ENCODE peak calls at places on chromosomes 16 and 17, in five cellular contexts. One of them, this sample, is unnamed.

GRCh38 chr16:2482181-2483107 is 7.5 kb downstream of the TBC1D24 start:
- DNase-seq in GM23338: no peak
- DNase-seq in stomach: no peak
- DNase-seq in breast epithelium: peak
- DNase-seq in spleen: no peak
- DNase-seq in this sample: no peak

GRCh38 chr17:32546031-32546444 is 59.2 kb downstream of the CDK5R1 start:
- DNase-seq in GM23338: peak
- DNase-seq in stomach: no peak
- DNase-seq in breast epithelium: no peak
- DNase-seq in spleen: no peak
- DNase-seq in this sample: no peak

GRCh38 chr16:68069511-68070248 is 15.5 kb upstream of the NFATC3 start:
- DNase-seq in GM23338: no peak
- DNase-seq in stomach: no peak
- DNase-seq in breast epithelium: no peak
- DNase-seq in spleen: no peak
- DNase-seq in this sample: no peak

GRCh38 chr16:86975445-86975844 is 341.7 kb downstream of the C16orf95 start:
- DNase-seq in GM23338: peak
- DNase-seq in stomach: no peak
- DNase-seq in breast epithelium: no peak
- DNase-seq in spleen: no peak
- DNase-seq in this sample: no peak

GRCh38 chr17:81254955-81255717 is 16.0 kb downstream of the NDUFAF8 start:
- DNase-seq in GM23338: peak
- DNase-seq in stomach: peak
- DNase-seq in breast epithelium: peak
- DNase-seq in spleen: peak
- DNase-seq in this sample: peak

GRCh38 chr16:81394416-81394815 is 50.2 kb upstream of the CMIP start:
- DNase-seq in GM23338: no peak
- DNase-seq in stomach: no peak
- DNase-seq in breast epithelium: no peak
- DNase-seq in spleen: no peak
- DNase-seq in this sample: no peak

GRCh38 chr16:29992371-29992967 is 2.9 kb downstream of the HIRIP3 start:
- DNase-seq in GM23338: no peak
- DNase-seq in stomach: no peak
- DNase-seq in breast epithelium: no peak
- DNase-seq in spleen: no peak
- DNase-seq in this sample: no peak

GRCh38 chr17:80352991-80353665 is 61.8 kb upstream of the ENDOV start:
- DNase-seq in GM23338: no peak
- DNase-seq in stomach: no peak
- DNase-seq in breast epithelium: peak
- DNase-seq in spleen: peak
- DNase-seq in this sample: no peak

GRCh38 chr16:27245276-27246231 is 23.0 kb downstream of the NSMCE1 start:
- DNase-seq in GM23338: no peak
- DNase-seq in stomach: no peak
- DNase-seq in breast epithelium: no peak
- DNase-seq in spleen: no peak
- DNase-seq in this sample: no peak

GRCh38 chr17:66578781-66579489 is 256.0 kb upstream of the CACNG5 start:
- DNase-seq in GM23338: no peak
- DNase-seq in stomach: no peak
- DNase-seq in breast epithelium: no peak
- DNase-seq in spleen: no peak
- DNase-seq in this sample: no peak

GRCh38 chr17:63529711-63530556 is 6.8 kb downstream of the KCNH6 start:
- DNase-seq in GM23338: no peak
- DNase-seq in stomach: no peak
- DNase-seq in breast epithelium: no peak
- DNase-seq in spleen: no peak
- DNase-seq in this sample: no peak

GRCh38 chr16:53925011-53925410 is 221.1 kb downstream of the FTO start:
- DNase-seq in GM23338: no peak
- DNase-seq in stomach: no peak
- DNase-seq in breast epithelium: no peak
- DNase-seq in spleen: no peak
- DNase-seq in this sample: peak

GRCh38 chr17:38727661-38728220 is 2.4 kb upstream of the CISD3 start:
- DNase-seq in GM23338: no peak
- DNase-seq in stomach: no peak
- DNase-seq in breast epithelium: no peak
- DNase-seq in spleen: no peak
- DNase-seq in this sample: no peak

DNA sequence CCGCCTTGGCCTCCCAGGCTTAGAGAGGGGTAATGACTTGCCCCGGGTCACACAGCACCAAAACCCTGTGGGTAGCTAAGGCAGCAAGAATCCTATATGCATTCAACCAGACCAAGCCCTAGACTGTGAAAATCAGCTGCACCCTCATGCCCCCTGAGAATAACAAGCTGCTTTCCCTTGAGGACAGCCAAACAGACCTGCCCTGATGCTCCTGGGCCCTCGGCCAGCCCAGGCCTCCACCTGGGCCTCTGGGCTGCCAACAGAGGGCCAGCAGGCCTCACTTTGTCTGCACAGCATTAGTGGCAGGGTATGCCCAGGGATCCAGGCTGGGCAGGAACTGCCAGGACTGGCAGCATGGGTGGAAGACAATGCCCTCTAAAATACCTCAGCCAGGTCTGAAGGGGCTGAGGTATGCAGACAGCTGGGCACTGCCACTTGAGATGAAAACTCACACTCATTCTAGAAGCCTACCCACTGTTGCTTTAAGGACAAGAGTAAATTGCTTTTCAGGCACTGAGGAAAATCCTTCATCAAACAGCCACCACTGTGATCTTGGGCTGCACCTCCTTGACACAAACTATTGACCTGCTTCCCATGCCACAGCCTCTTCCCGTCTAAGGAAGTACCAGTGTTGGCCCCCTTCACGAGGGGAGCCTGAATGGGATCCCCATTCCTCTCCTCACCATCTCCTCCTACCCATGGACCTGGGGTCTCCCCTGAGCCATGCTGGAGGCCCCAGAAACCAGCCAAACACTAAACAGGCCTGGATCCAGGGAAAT is 8.8 kb downstream of the ST3GAL2 start:
- DNase-seq in GM23338: no peak
- DNase-seq in stomach: no peak
- DNase-seq in breast epithelium: no peak
- DNase-seq in spleen: no peak
- DNase-seq in this sample: no peak
- H3K27ac ChIP-seq in GM23338: peak
- H3K27ac ChIP-seq in stomach: no peak
- H3K27ac ChIP-seq in breast epithelium: peak
- H3K27ac ChIP-seq in spleen: peak
- H3K27ac ChIP-seq in this sample: peak

GRCh38 chr17:77376795-77377751 is 236.3 kb downstream of the SEC14L1 start:
- DNase-seq in GM23338: no peak
- DNase-seq in stomach: peak
- DNase-seq in breast epithelium: no peak
- DNase-seq in spleen: no peak
- DNase-seq in this sample: no peak
- TF ChIP-seq POLR2AphosphoS5 in GM23338: no peak
- TF ChIP-seq POLR2AphosphoS5 in stomach: peak
- TF ChIP-seq POLR2AphosphoS5 in breast epithelium: peak
- TF ChIP-seq POLR2AphosphoS5 in spleen: no peak
- TF ChIP-seq POLR2AphosphoS5 in this sample: no peak

GRCh38 chr17:14737984-14738651 is 437.2 kb downstream of the HS3ST3B1 start:
- DNase-seq in GM23338: peak
- DNase-seq in stomach: peak
- DNase-seq in breast epithelium: peak
- DNase-seq in spleen: peak
- DNase-seq in this sample: peak
- H3K27ac ChIP-seq in GM23338: no peak
- H3K27ac ChIP-seq in stomach: no peak
- H3K27ac ChIP-seq in breast epithelium: peak
- H3K27ac ChIP-seq in spleen: peak
- H3K27ac ChIP-seq in this sample: peak

DNA sequence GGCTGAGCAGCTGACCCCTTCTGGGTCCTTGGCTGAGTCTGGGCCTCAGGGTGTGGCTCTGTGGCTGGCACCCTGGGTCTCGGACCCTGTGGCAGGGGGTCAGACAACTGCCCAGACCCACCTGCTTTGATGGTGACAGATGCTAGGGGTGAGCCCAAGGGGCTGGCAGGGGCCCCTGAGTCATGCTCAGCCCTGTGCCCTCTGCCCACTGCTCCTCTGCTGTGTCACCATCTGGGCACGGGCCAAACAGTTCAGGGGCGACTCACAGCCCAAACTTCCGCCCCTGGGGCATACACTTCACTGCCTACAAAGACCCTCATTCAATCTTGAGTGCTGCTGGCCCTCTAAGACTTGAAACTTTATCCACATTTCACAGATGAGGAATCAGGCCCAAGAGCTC is 5.7 kb downstream of the ADGRG1 start:
- DNase-seq in GM23338: no peak
- DNase-seq in stomach: no peak
- DNase-seq in breast epithelium: no peak
- DNase-seq in spleen: no peak
- DNase-seq in this sample: no peak
- TF ChIP-seq POLR2AphosphoS5 in GM23338: no peak
- TF ChIP-seq POLR2AphosphoS5 in stomach: no peak
- TF ChIP-seq POLR2AphosphoS5 in breast epithelium: no peak
- TF ChIP-seq POLR2AphosphoS5 in spleen: no peak
- TF ChIP-seq POLR2AphosphoS5 in this sample: no peak

This sample was measured in HL-60.